ENCODE peak calls at places on chromosomes 11 and 22, in eight cellular contexts. R, S, P, A, Q, E, N and C are unnamed samples.

GRCh38 chr11:124174001-124174400 is 9.1 kb upstream of the OR10D3 start:
- DNase-seq in Q (no peak), S (peak), R (no peak), N (peak), A (no peak), P (no peak), E (peak), C (peak)

GRCh38 chr22:44458044-44459020 is 39.7 kb downstream of the RTL6 start:
- DNase-seq in S (no peak), P (no peak), A (no peak), Q (no peak), N (no peak), R (no peak), E (peak), C (no peak)

GRCh38 chr11:22466809-22467208 is 128.6 kb downstream of the SLC17A6 start:
- DNase-seq in A (no peak), P (no peak), S (peak), R (no peak), Q (no peak), E (peak), N (no peak), C (no peak)

GRCh38 chr22:40498454-40499186 is 128.2 kb downstream of the SGSM3 start:
- DNase-seq in S (peak), Q (no peak), P (no peak), A (no peak), R (peak), N (no peak), E (peak), C (no peak)

GRCh38 chr11:2529636-2530035 is 84.8 kb downstream of the KCNQ1 start:
- DNase-seq in P (no peak), N (no peak), A (no peak), Q (no peak), S (no peak), E (no peak), R (no peak), C (no peak)

GRCh38 chr11:47271961-47272661 is 2.2 kb downstream of the MADD start:
- DNase-seq in A (no peak), E (no peak), N (no peak), R (no peak), Q (no peak), P (no peak), S (no peak), C (no peak)

GRCh38 chr11:114366331-114367243 is 33.7 kb downstream of the C11orf71 start:
- DNase-seq in N (no peak), P (no peak), A (no peak), S (peak), R (no peak), Q (no peak), E (peak), C (no peak)

GRCh38 chr22:19892249-19892879 is 37.7 kb upstream of the GNB1L start:
- DNase-seq in Q (peak), S (peak), E (no peak), A (peak), N (no peak), P (peak), R (no peak), C (no peak)

GRCh38 chr22:36562261-36562835 is 33.4 kb upstream of the EIF3D start:
- DNase-seq in R (peak), Q (no peak), N (no peak), P (no peak), A (no peak), E (peak), S (peak), C (no peak)